ENCODE peak calls at places on chromosomes 7 and 10, in seven cellular contexts. M is IMR-90, W is H9, U is neuronal stem cell, N is mesendoderm, J is H1, D is trophoblast cell. G is an unnamed sample.

GRCh38 chr10:35562427-35562826 is 42.7 kb upstream of the GJD4 start:
- DNase-seq in M (no peak), W (no peak), U (no peak), N (no peak), J (peak; percentile 17), D (no peak), G (no peak)

GRCh38 chr10:665579-666091 is 23.8 kb downstream of the DIP2C start:
- DNase-seq in M (peak; percentile 91), W (no peak), U (no peak), N (no peak), J (peak; percentile 28), D (no peak), G (no peak)

GRCh38 chr10:87818505-87819273 is 663 bp upstream of the ATAD1 start:
- DNase-seq in M (peak; percentile 43), W (peak; percentile 38), U (peak; percentile 17), N (peak; percentile 89), J (no peak), D (peak; percentile 5), G (peak; percentile 59)

GRCh38 chr7:44222776-44223261 is 22.0 kb downstream of the YKT6 start:
- DNase-seq in M (no peak), W (no peak), U (no peak), N (no peak), J (no peak), D (no peak), G (no peak)

GRCh38 chr10:29611796-29612381 is 22.9 kb downstream of the SVIL start:
- DNase-seq in M (no peak), W (no peak), U (no peak), N (peak; percentile 57), J (no peak), D (peak; percentile 40), G (no peak)

GRCh38 chr10:11608159-11608966 is 3.1 kb downstream of the USP6NL start:
- DNase-seq in M (no peak), W (no peak), U (no peak), N (peak; percentile 19), J (no peak), D (no peak), G (no peak)

GRCh38 chr7:142391191-142391992 is 133.5 kb upstream of the PRSS58 start:
- DNase-seq in M (peak; percentile 15), W (peak; percentile 76), U (peak; percentile 51), N (peak; percentile 78), J (peak; percentile 88), D (peak; percentile 40), G (no peak)

GRCh38 chr7:76310102-76310957 is 7.9 kb downstream of the HSPB1 start:
- DNase-seq in M (no peak), W (no peak), U (no peak), N (no peak), J (no peak), D (no peak), G (no peak)

GRCh38 chr10:11328264-11329054 is 283.0 kb downstream of the USP6NL start:
- DNase-seq in M (no peak), W (no peak), U (no peak), N (no peak), J (peak; percentile 45), D (peak; percentile 81), G (no peak)

GRCh38 chr10:21981118-21981517 is 22.4 kb downstream of the DNAJC1 start:
- DNase-seq in M (no peak), W (no peak), U (no peak), N (no peak), J (no peak), D (no peak), G (no peak)
- H3K18ac ChIP-seq in M (no peak overlapping the region), W (no peak overlapping the region), U (no peak overlapping the region), N (no peak overlapping the region), J (no peak overlapping the region), D (no peak overlapping the region), G (no peak overlapping the region)

GRCh38 chr10:33163941-33164824 is 170.3 kb downstream of the NRP1 start:
- DNase-seq in M (no peak), W (no peak), U (no peak), N (peak; percentile 58), J (no peak), D (no peak), G (peak; percentile 14)

GRCh38 chr10:33161550-33162247 is 172.8 kb downstream of the NRP1 start:
- DNase-seq in M (no peak), W (no peak), U (no peak), N (no peak), J (no peak), D (no peak), G (no peak)

GRCh38 chr10:33162248-33162575 is 172.3 kb downstream of the NRP1 start:
- DNase-seq in M (no peak), W (no peak), U (no peak), N (no peak), J (no peak), D (no peak), G (no peak)

GRCh38 chr10:33160151-33160550 is 174.3 kb downstream of the NRP1 start:
- DNase-seq in M (no peak), W (peak; percentile 51), U (no peak), N (peak; percentile 86), J (no peak), D (peak; percentile 11), G (no peak)

DNA sequence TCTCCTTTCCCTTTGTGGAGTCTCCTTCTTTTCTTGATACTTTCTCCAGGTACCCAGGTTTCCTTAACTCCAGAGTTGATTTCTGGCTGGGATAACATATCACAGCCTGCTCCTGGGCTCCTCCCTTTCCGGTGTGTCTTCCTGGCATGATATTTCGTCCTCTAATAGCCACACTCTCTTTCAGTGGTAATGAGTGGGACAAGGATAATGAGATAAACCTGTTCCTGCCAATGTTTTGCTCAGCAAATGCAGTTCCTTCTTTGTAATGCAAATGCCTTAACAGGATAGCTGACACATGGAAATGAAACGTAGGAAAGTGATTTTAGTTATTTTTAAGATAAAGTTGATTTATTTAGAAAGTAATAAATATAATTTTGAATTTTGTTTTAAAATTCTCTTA is 168.6 kb downstream of the NRP1 start:
- DNase-seq in M (no peak), W (no peak), U (no peak), N (no peak), J (no peak), D (no peak), G (no peak)
- H3K18ac ChIP-seq in M (no peak overlapping the region), W (no peak overlapping the region), U (no peak overlapping the region), N (no peak overlapping the region), J (no peak overlapping the region), D (no peak overlapping the region), G (no peak overlapping the region)

DNA sequence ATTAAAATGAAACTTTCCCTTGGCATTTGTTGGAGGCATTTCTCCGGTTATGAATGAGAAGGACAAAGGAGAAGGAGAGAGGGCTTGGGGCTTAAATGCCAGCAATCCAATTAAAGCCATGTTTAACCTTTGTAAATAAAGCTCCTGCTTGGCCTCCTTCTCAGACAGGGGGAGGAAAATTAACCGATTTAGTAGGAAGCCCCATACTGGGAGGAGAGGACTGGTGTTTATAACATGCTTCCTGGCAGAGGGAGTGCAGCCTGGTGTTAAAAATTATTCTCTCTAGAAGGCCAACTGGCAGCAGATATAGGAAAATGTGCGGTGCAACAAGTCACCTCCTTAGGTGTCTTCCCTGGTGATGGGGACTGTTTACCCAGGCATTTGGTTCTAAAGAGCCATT is 846.4 kb downstream of the TYW1 start:
- DNase-seq in M (no peak), W (no peak), U (no peak), N (peak; percentile 4), J (no peak), D (no peak), G (no peak)
- H3K18ac ChIP-seq in M (no peak overlapping the region), W (no peak overlapping the region), U (no peak overlapping the region), N (no peak overlapping the region), J (no peak overlapping the region), D (no peak overlapping the region), G (no peak overlapping the region)

GRCh38 chr10:86205086-86205760 is 161.4 kb downstream of the GRID1 start:
- DNase-seq in M (no peak), W (no peak), U (no peak), N (no peak), J (no peak), D (no peak), G (no peak)

GRCh38 chr10:86205761-86206145 is 160.8 kb downstream of the GRID1 start:
- DNase-seq in M (no peak), W (no peak), U (no peak), N (no peak), J (no peak), D (no peak), G (no peak)

GRCh38 chr10:86206216-86206615 is 160.4 kb downstream of the GRID1 start:
- DNase-seq in M (no peak), W (no peak), U (no peak), N (no peak), J (no peak), D (no peak), G (no peak)

GRCh38 chr10:86203162-86203905 is 163.3 kb downstream of the GRID1 start:
- DNase-seq in M (peak; percentile 10), W (peak; percentile 66), U (peak; percentile 57), N (peak; percentile 72), J (peak; percentile 82), D (no peak), G (no peak)

GRCh38 chr10:86204421-86205045 is 162.1 kb downstream of the GRID1 start:
- DNase-seq in M (no peak), W (no peak), U (no peak), N (no peak), J (no peak), D (no peak), G (no peak)
- H3K18ac ChIP-seq in M (no peak overlapping the region), W (no peak overlapping the region), U (no peak overlapping the region), N (no peak overlapping the region), J (no peak overlapping the region), D (no peak overlapping the region), G (no peak overlapping the region)

DNA sequence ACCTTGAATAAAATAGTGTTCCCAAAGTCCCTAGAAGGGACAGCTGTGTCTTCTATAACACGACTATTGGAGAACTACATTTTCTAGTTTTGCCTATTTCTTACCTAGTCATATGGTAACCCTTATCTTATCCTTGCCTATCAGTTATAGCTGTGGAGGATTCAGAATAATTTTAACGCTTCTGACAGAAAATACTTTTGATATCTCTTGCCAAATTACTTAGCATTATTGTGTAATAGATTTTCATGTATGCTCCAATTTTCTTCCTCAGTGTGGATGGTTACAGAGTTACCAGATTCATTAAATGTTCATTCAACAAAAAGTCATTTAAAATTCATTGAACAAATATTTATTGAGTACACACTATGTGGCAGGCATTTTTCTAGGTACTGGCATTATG is 34.6 kb upstream of the LSM8 start:
- DNase-seq in M (no peak), W (no peak), U (no peak), N (no peak), J (no peak), D (no peak), G (no peak)
- H3K18ac ChIP-seq in M (no peak overlapping the region), W (no peak overlapping the region), U (no peak overlapping the region), N (no peak overlapping the region), J (no peak overlapping the region), D (no peak overlapping the region), G (no peak overlapping the region)

GRCh38 chr7:147775564-147775963 is 815.0 kb upstream of the C7orf33 start:
- DNase-seq in M (no peak), W (no peak), U (no peak), N (peak; percentile 6), J (no peak), D (no peak), G (no peak)
- H3K18ac ChIP-seq in M (no peak overlapping the region), W (no peak overlapping the region), U (no peak overlapping the region), N (no peak overlapping the region), J (no peak overlapping the region), D (no peak overlapping the region), G (no peak overlapping the region)